ENCODE peak calls at places on chromosomes 3 and 15, in four cellular contexts. A is IMR-90, W is HTR-8/SVneo, D is fibroblast of mammary gland. H is an unnamed sample.

GRCh38 chr3:42264399-42265058 is 1.5 kb downstream of the CCK start:
- DNase-seq in A (peak; percentile 16), W (no peak), D (peak; percentile 35), H (peak; percentile 16)

GRCh38 chr3:141231923-141232861 is 567 bp downstream of the PXYLP1 start:
- DNase-seq in A (no peak), W (no peak), D (no peak), H (no peak)

GRCh38 chr15:60865507-60865906 is 363.6 kb downstream of the RORA start:
- DNase-seq in A (peak; percentile 66), W (no peak), D (peak; percentile 87), H (peak; percentile 93)

GRCh38 chr3:108102420-108103039 is 11.7 kb upstream of the CD47 start:
- DNase-seq in A (no peak), W (no peak), D (no peak), H (no peak)

GRCh38 chr3:50442940-50443579 is 60.4 kb downstream of the CACNA2D2 start:
- DNase-seq in A (no peak), W (no peak), D (no peak), H (no peak)

GRCh38 chr3:143595456-143596077 is 252.7 kb downstream of the SLC9A9 start:
- DNase-seq in A (no peak), W (no peak), D (no peak), H (no peak)

GRCh38 chr3:42190701-42191442 is 75.1 kb downstream of the CCK start:
- DNase-seq in A (peak; percentile 52), W (peak; percentile 58), D (peak; percentile 64), H (peak; percentile 62)

GRCh38 chr15:64530472-64530871 is 70.1 kb downstream of the ZNF609 start:
- DNase-seq in A (no peak), W (no peak), D (no peak), H (no peak)

GRCh38 chr3:69807674-69808073 is 68.4 kb downstream of the MITF start:
- DNase-seq in A (no peak), W (no peak), D (no peak), H (no peak)

GRCh38 chr15:43316007-43316968 is 14.1 kb downstream of the LCMT2 start:
- DNase-seq in A (peak; percentile 41), W (no peak), D (peak; percentile 44), H (no peak)

GRCh38 chr15:64807051-64807749 is 18.2 kb downstream of the PIF1 start:
- DNase-seq in A (no peak), W (no peak), D (no peak), H (no peak)

GRCh38 chr3:65778966-65779365 is 259.8 kb downstream of the MAGI1 start:
- DNase-seq in A (peak; percentile 18), W (no peak), D (no peak), H (peak; percentile 14)

GRCh38 chr3:173371848-173372487 is 25.6 kb upstream of the NLGN1 start:
- DNase-seq in A (peak; percentile 34), W (no peak), D (peak; percentile 48), H (peak; percentile 28)

GRCh38 chr3:11799777-11800176 is 46.9 kb downstream of the TAMM41 start:
- DNase-seq in A (no peak), W (no peak), D (no peak), H (no peak)

GRCh38 chr3:24264748-24265158 is 229.9 kb downstream of the THRB start:
- DNase-seq in A (peak; percentile 32), W (peak; percentile 39), D (peak; percentile 65), H (peak; percentile 64)

GRCh38 chr3:12175137-12175593 is 16.5 kb upstream of the TIMP4 start:
- DNase-seq in A (peak; percentile 42), W (no peak), D (peak; percentile 65), H (peak; percentile 58)

GRCh38 chr15:89101302-89102191 is 13.3 kb downstream of the ABHD2 start:
- DNase-seq in A (peak; percentile 100), W (peak; percentile 83), D (peak; percentile 98), H (peak; percentile 99)

GRCh38 chr3:294096-294495 is 97.5 kb downstream of the CHL1 start:
- DNase-seq in A (no peak), W (no peak), D (no peak), H (no peak)

GRCh38 chr3:31356941-31357340 is 175.8 kb upstream of the STT3B start:
- DNase-seq in A (peak; percentile 33), W (no peak), D (peak; percentile 69), H (peak; percentile 71)

GRCh38 chr3:51845129-51845528 is 16.3 kb upstream of the IQCF2 start:
- DNase-seq in A (no peak), W (no peak), D (no peak), H (no peak)

GRCh38 chr15:50181983-50182232 is at the start of gene SLC27A2:
- DNase-seq in A (peak; percentile 4), W (peak; percentile 44), D (no peak), H (no peak)

GRCh38 chr3:34185301-34185700 is 386.9 kb downstream of the PDCD6IP start:
- DNase-seq in A (no peak), W (no peak), D (no peak), H (no peak)

GRCh38 chr3:133490468-133491351 is 82.8 kb upstream of the CDV3 start:
- DNase-seq in A (no peak), W (no peak), D (no peak), H (no peak)

GRCh38 chr3:31909455-31909854 is 71.6 kb downstream of the OSBPL10 start:
- DNase-seq in A (no peak), W (no peak), D (no peak), H (no peak)

GRCh38 chr3:41507336-41508062 is 308.2 kb downstream of the CTNNB1 start:
- DNase-seq in A (no peak), W (no peak), D (no peak), H (no peak)

GRCh38 chr3:137768361-137769320 is 4.5 kb downstream of the SOX14 start:
- DNase-seq in A (no peak), W (no peak), D (no peak), H (no peak)

GRCh38 chr15:100114100-100114499 is 227.7 kb downstream of the ADAMTS17 start:
- DNase-seq in A (peak; percentile 92), W (peak; percentile 49), D (peak; percentile 79), H (peak; percentile 84)

GRCh38 chr3:16200411-16200810 is 25.9 kb downstream of the GALNT15 start:
- DNase-seq in A (peak; percentile 67), W (no peak), D (peak; percentile 68), H (no peak)

GRCh38 chr3:195442573-195443390 is at the start of gene ACAP2:
- DNase-seq in A (peak; percentile 99), W (peak; percentile 99), D (peak; percentile 98), H (peak; percentile 100)

GRCh38 chr15:91472316-91472756 is 372.3 kb downstream of the SV2B start:
- DNase-seq in A (peak; percentile 18), W (no peak), D (no peak), H (peak; percentile 20)

GRCh38 chr3:197709135-197709534 is 27.6 kb downstream of the RUBCN start:
- DNase-seq in A (no peak), W (no peak), D (no peak), H (no peak)

GRCh38 chr15:29695486-29696167 is 126.6 kb downstream of the TJP1 start:
- DNase-seq in A (no peak), W (no peak), D (no peak), H (no peak)

GRCh38 chr3:18888370-18888769 is 259.9 kb upstream of the KCNH8 start:
- DNase-seq in A (no peak), W (no peak), D (no peak), H (no peak)

H was measured in iris pigment epithelial cell.